ENCODE peak calls at places on chromosomes 7 and 10, in four cellular contexts. I is HepG2, U is GM12878, K is H1. M is an unnamed sample.
A peak's percentile ranks its signal among the peaks of the same experiment; 100 is the strongest.

GRCh38 chr10:110709444-110709828 is 65.3 kb downstream of the RBM20 start:
- DNase-seq in I (no peak), U (no peak), K (no peak), M (no peak)

GRCh38 chr7:107951896-107952295 is 51.1 kb downstream of the LAMB1 start:
- DNase-seq in I (no peak), K (no peak), U (no peak), M (no peak)

GRCh38 chr7:127961787-127962463 is 69.3 kb downstream of the LRRC4 start:
- DNase-seq in I (no peak), K (no peak), U (no peak), M (no peak)

GRCh38 chr10:110168601-110169481 is 38.6 kb upstream of the MXI1 start:
- DNase-seq in U (no peak), I (peak; percentile 50), K (peak; percentile 47), M (peak; percentile 55)

GRCh38 chr10:20466731-20467130 is 430.4 kb downstream of the NEBL start:
- DNase-seq in K (no peak), U (no peak), I (no peak), M (no peak)

GRCh38 chr10:94053639-94053932 is 59.9 kb downstream of the PLCE1 start:
- DNase-seq in U (no peak), K (no peak), I (no peak), M (no peak)

GRCh38 chr10:72306215-72306760 is 32.6 kb downstream of the DDIT4 start:
- DNase-seq in U (no peak), I (no peak), K (no peak), M (no peak)

GRCh38 chr10:21202766-21203457 is 305.8 kb upstream of the NEBL start:
- DNase-seq in K (no peak), U (no peak), I (no peak), M (no peak)

GRCh38 chr7:120981888-120982615 is 6.5 kb upstream of the CPED1 start:
- DNase-seq in I (no peak), K (no peak), U (no peak), M (no peak)

GRCh38 chr10:27390681-27391080 is 113.4 kb upstream of the RAB18 start:
- DNase-seq in I (no peak), U (no peak), K (no peak), M (no peak)

GRCh38 chr7:116885724-116886123 is 23.3 kb downstream of the CAPZA2 start:
- DNase-seq in U (no peak), I (no peak), K (no peak), M (no peak)

GRCh38 chr10:69327463-69328345 is 49.4 kb downstream of the HK1 start:
- DNase-seq in I (no peak), U (no peak), K (no peak), M (no peak)

GRCh38 chr7:45687721-45688120 is 113.6 kb downstream of the ADCY1 start:
- DNase-seq in I (no peak), K (no peak), U (no peak), M (no peak)

GRCh38 chr7:8913687-8914086 is 480.3 kb downstream of the NXPH1 start:
- DNase-seq in I (no peak), K (no peak), U (no peak), M (no peak)

GRCh38 chr10:109962247-109962646 is 38.9 kb upstream of the XPNPEP1 start:
- DNase-seq in I (no peak), K (no peak), U (no peak), M (no peak)

GRCh38 chr7:70171369-70171768 is 573.1 kb downstream of the AUTS2 start:
- DNase-seq in I (no peak), U (no peak), K (no peak), M (no peak)

GRCh38 chr7:85529197-85529596 is 342.3 kb upstream of the SEMA3D start:
- DNase-seq in U (no peak), I (no peak), K (no peak), M (no peak)

GRCh38 chr7:5350600-5351385 is 68.0 kb downstream of the SLC29A4 start:
- DNase-seq in K (no peak), U (no peak), I (no peak), M (no peak)

GRCh38 chr10:86813101-86813500 is 56.7 kb downstream of the BMPR1A start:
- DNase-seq in U (no peak), I (no peak), K (no peak), M (no peak)

GRCh38 chr7:74053589-74054186 is 25.7 kb downstream of the ELN start:
- DNase-seq in K (no peak), U (no peak), I (no peak), M (no peak)

GRCh38 chr7:135448753-135449152 is 61.1 kb downstream of the CNOT4 start:
- DNase-seq in K (no peak), I (no peak), U (no peak), M (no peak)
- H3K4me1 ChIP-seq in K (no peaks in the 10 kb centered on the region), I (no peaks in the 10 kb centered on the region), U (peaks cover 5% of the 10 kb centered on the region), M (no peaks in the 10 kb centered on the region)

DNA sequence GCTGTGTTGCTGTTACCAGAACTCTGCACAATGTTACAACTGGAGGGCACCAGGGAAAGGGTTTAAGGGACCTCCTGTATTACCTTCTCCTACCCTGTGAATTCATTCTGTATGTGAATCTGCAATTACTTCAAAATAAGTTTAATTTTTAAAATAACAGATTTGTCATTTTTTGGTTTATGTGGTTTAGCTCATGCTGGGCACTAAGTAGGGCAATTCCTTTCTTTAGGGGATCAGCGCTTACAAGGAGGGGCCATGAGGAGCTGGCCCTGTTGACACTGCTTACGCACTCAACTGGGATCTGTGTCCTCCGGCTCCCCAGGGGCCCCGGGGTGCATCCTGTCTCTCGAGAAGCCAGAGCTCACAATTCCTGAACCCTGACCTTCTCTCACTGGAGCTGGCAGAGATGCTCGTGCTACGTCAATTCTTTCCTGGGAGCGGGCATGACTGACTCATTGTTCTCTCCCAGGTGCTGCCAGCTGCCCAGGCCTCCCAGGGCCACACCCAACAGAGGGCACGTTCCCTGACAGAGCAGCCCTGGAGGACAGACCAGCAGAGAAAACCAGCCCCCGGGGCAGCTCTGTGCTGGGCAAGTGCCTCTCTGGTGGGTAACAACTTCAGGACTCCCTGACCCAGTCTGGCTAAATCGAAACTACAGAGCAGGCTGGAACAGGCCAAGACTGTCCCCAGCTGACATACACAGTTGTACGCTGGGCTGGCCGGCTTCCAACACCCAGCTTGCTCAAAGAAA is 36.8 kb downstream of the CTBP2 start:
- DNase-seq in I (no peak), U (no peak), K (no peak), M (no peak)
- TF ChIP-seq SUZ12 in I (no peak), U (no peak), K (no peak), M (no peak)

GRCh38 chr7:2242541-2243482 is 786 bp downstream of the NUDT1 start:
- DNase-seq in K (no peak), U (no peak), I (peak; percentile 26), M (no peak)
- H3K4me1 ChIP-seq in K (peaks cover 4% of the 10 kb centered on the region), U (peaks cover 49% of the 10 kb centered on the region), I (peaks cover 37% of the 10 kb centered on the region), M (peaks cover 18% of the 10 kb centered on the region)

GRCh38 chr7:44470628-44471245 is 19.7 kb downstream of the NUDCD3 start:
- DNase-seq in I (peak; percentile 11), K (no peak), U (no peak), M (no peak)

GRCh38 chr7:44470080-44470479 is 20.4 kb downstream of the NUDCD3 start:
- DNase-seq in I (no peak), K (no peak), U (no peak), M (no peak)

GRCh38 chr7:44471850-44472249 is 18.6 kb downstream of the NUDCD3 start:
- DNase-seq in K (no peak), I (no peak), U (no peak), M (no peak)

GRCh38 chr7:44471436-44471835 is 19.0 kb downstream of the NUDCD3 start:
- DNase-seq in I (no peak), K (no peak), U (no peak), M (no peak)

GRCh38 chr7:44473295-44473694 is 17.2 kb downstream of the NUDCD3 start:
- DNase-seq in K (no peak), I (peak; percentile 92), U (no peak), M (no peak)
- TF ChIP-seq SUZ12 in K (no peak), I (no peak), U (no peak), M (no peak)